ENCODE peak calls at places on chromosomes 3 and 15, in seven cellular contexts. One of them, this sample, is unnamed.

GRCh38 chr15:28885630-28886430 is at the start of gene APBA2:
- DNase-seq in NAMALWA: no peak
- DNase-seq in ELR: peak
- DNase-seq in RWPE1: peak
- DNase-seq in thoracic aorta: no peak
- DNase-seq in globus pallidus: no peak
- DNase-seq in right atrium auricular region: no peak
- DNase-seq in this sample: no peak

GRCh38 chr15:77838061-77838460 is 205.3 kb upstream of the LINGO1 start:
- DNase-seq in NAMALWA: no peak
- DNase-seq in ELR: no peak
- DNase-seq in RWPE1: no peak
- DNase-seq in thoracic aorta: no peak
- DNase-seq in globus pallidus: no peak
- DNase-seq in right atrium auricular region: no peak
- DNase-seq in this sample: no peak

GRCh38 chr15:85494035-85494793 is 113.8 kb downstream of the AKAP13 start:
- DNase-seq in NAMALWA: no peak
- DNase-seq in ELR: peak
- DNase-seq in RWPE1: peak
- DNase-seq in thoracic aorta: no peak
- DNase-seq in globus pallidus: no peak
- DNase-seq in right atrium auricular region: no peak
- DNase-seq in this sample: no peak

GRCh38 chr3:197505796-197506553 is 49.8 kb downstream of the BDH1 start:
- DNase-seq in NAMALWA: no peak
- DNase-seq in ELR: no peak
- DNase-seq in RWPE1: no peak
- DNase-seq in thoracic aorta: no peak
- DNase-seq in globus pallidus: no peak
- DNase-seq in right atrium auricular region: no peak
- DNase-seq in this sample: no peak

GRCh38 chr3:51445544-51446280 is 54.1 kb downstream of the DCAF1 start:
- DNase-seq in NAMALWA: no peak
- DNase-seq in ELR: no peak
- DNase-seq in RWPE1: no peak
- DNase-seq in thoracic aorta: no peak
- DNase-seq in globus pallidus: no peak
- DNase-seq in right atrium auricular region: no peak
- DNase-seq in this sample: no peak

GRCh38 chr15:66876423-66876730 is 174.3 kb downstream of the SMAD6 start:
- DNase-seq in NAMALWA: no peak
- DNase-seq in ELR: no peak
- DNase-seq in RWPE1: no peak
- DNase-seq in thoracic aorta: no peak
- DNase-seq in globus pallidus: no peak
- DNase-seq in right atrium auricular region: no peak
- DNase-seq in this sample: no peak

GRCh38 chr3:9715764-9716437 is 12.3 kb downstream of the CPNE9 start:
- DNase-seq in NAMALWA: no peak
- DNase-seq in ELR: peak
- DNase-seq in RWPE1: peak
- DNase-seq in thoracic aorta: peak
- DNase-seq in globus pallidus: peak
- DNase-seq in right atrium auricular region: peak
- DNase-seq in this sample: peak

GRCh38 chr3:78878789-78879515 is 888.8 kb downstream of the ROBO1 start:
- DNase-seq in NAMALWA: no peak
- DNase-seq in ELR: peak
- DNase-seq in RWPE1: no peak
- DNase-seq in thoracic aorta: no peak
- DNase-seq in globus pallidus: no peak
- DNase-seq in right atrium auricular region: no peak
- DNase-seq in this sample: no peak

GRCh38 chr3:108501538-108501937 is 8.9 kb downstream of the MYH15 start:
- DNase-seq in NAMALWA: no peak
- DNase-seq in ELR: peak
- DNase-seq in RWPE1: no peak
- DNase-seq in thoracic aorta: no peak
- DNase-seq in globus pallidus: no peak
- DNase-seq in right atrium auricular region: no peak
- DNase-seq in this sample: no peak

GRCh38 chr3:13011369-13012227 is 61.6 kb downstream of the IQSEC1 start:
- DNase-seq in NAMALWA: peak
- DNase-seq in ELR: no peak
- DNase-seq in RWPE1: no peak
- DNase-seq in thoracic aorta: no peak
- DNase-seq in globus pallidus: no peak
- DNase-seq in right atrium auricular region: no peak
- DNase-seq in this sample: peak

GRCh38 chr3:156240642-156241041 is 120.3 kb downstream of the KCNAB1 start:
- DNase-seq in NAMALWA: no peak
- DNase-seq in ELR: no peak
- DNase-seq in RWPE1: no peak
- DNase-seq in thoracic aorta: no peak
- DNase-seq in globus pallidus: no peak
- DNase-seq in right atrium auricular region: no peak
- DNase-seq in this sample: no peak

GRCh38 chr3:123782488-123782887 is 101.6 kb downstream of the MYLK start:
- DNase-seq in NAMALWA: no peak
- DNase-seq in ELR: no peak
- DNase-seq in RWPE1: no peak
- DNase-seq in thoracic aorta: no peak
- DNase-seq in globus pallidus: no peak
- DNase-seq in right atrium auricular region: no peak
- DNase-seq in this sample: no peak

GRCh38 chr15:31853370-31853769 is 176.9 kb upstream of the CHRNA7 start:
- DNase-seq in NAMALWA: no peak
- DNase-seq in ELR: no peak
- DNase-seq in RWPE1: no peak
- DNase-seq in thoracic aorta: no peak
- DNase-seq in globus pallidus: no peak
- DNase-seq in right atrium auricular region: no peak
- DNase-seq in this sample: no peak

GRCh38 chr3:177294221-177294620 is 96.9 kb upstream of the TBL1XR1 start:
- DNase-seq in NAMALWA: no peak
- DNase-seq in ELR: no peak
- DNase-seq in RWPE1: peak
- DNase-seq in thoracic aorta: peak
- DNase-seq in globus pallidus: no peak
- DNase-seq in right atrium auricular region: peak
- DNase-seq in this sample: no peak

GRCh38 chr15:69893863-69894262 is 203.9 kb downstream of the TLE3 start:
- DNase-seq in NAMALWA: no peak
- DNase-seq in ELR: peak
- DNase-seq in RWPE1: no peak
- DNase-seq in thoracic aorta: peak
- DNase-seq in globus pallidus: peak
- DNase-seq in right atrium auricular region: peak
- DNase-seq in this sample: peak

This sample was measured in mucosa of descending colon.